ENCODE peak calls at places on chromosomes 4 and X, in eight cellular contexts. M, P, X, B, V, S, L and I are unnamed samples.

GRCh38 chrX:56498756-56499155 is 64.7 kb upstream of the UBQLN2 start:
- DNase-seq in L (no peak), M (no peak), V (no peak), X (no peak), P (no peak), S (no peak), B (no peak), I (no peak)

GRCh38 chrX:129523076-129524055 is at the start of gene SMARCA1:
- DNase-seq in V (peak; percentile 78), M (peak; percentile 62), S (peak; percentile 17), B (peak; percentile 86), X (peak; percentile 42), L (peak; percentile 24), P (peak; percentile 51), I (peak; percentile 68)

GRCh38 chr4:95319169-95319568 is 229.6 kb downstream of the UNC5C start:
- DNase-seq in V (no peak), X (no peak), P (no peak), M (no peak), B (no peak), L (no peak), S (no peak), I (no peak)

GRCh38 chrX:3052864-3053263 is 11.6 kb downstream of the ARSF start:
- DNase-seq in X (no peak), B (no peak), M (no peak), P (no peak), V (no peak), S (peak; percentile 14), L (no peak), I (no peak)

GRCh38 chr4:120431180-120431579 is 364.5 kb upstream of the MAD2L1 start:
- DNase-seq in B (no peak), S (no peak), M (no peak), X (no peak), P (no peak), L (no peak), V (no peak), I (no peak)

GRCh38 chr4:88780389-88780788 is 82.8 kb upstream of the NAP1L5 start:
- DNase-seq in L (no peak), P (no peak), S (no peak), X (no peak), B (no peak), M (no peak), V (no peak), I (no peak)

GRCh38 chrX:152895724-152896420 is 2.0 kb upstream of the ZNF185 start:
- DNase-seq in S (peak; percentile 75), L (no peak), P (peak; percentile 74), X (peak; percentile 1), M (no peak), B (no peak), V (peak; percentile 71), I (no peak)

GRCh38 chrX:10483191-10483808 is 137.1 kb downstream of the MID1 start:
- DNase-seq in V (no peak), M (no peak), S (no peak), P (no peak), B (no peak), X (peak; percentile 93), L (no peak), I (no peak)

GRCh38 chr4:148065069-148065468 is 333.2 kb downstream of the ARHGAP10 start:
- DNase-seq in M (no peak), X (no peak), B (no peak), P (no peak), L (no peak), V (no peak), S (no peak), I (no peak)

GRCh38 chr4:48633657-48634056 is 143.6 kb downstream of the ZAR1 start:
- DNase-seq in L (no peak), B (no peak), V (no peak), M (no peak), S (no peak), X (no peak), P (no peak), I (no peak)

GRCh38 chrX:115494133-115494532 is 66.8 kb upstream of the PLS3 start:
- DNase-seq in L (no peak), X (peak; percentile 14), P (no peak), S (no peak), M (no peak), V (no peak), B (no peak), I (no peak)

GRCh38 chrX:12770440-12770839 is 20.8 kb upstream of the PRPS2 start:
- DNase-seq in B (no peak), V (no peak), L (no peak), X (peak; percentile 20), P (no peak), M (peak; percentile 34), S (no peak), I (no peak)

GRCh38 chr4:1085404-1085799 is 28.0 kb downstream of the RNF212 start:
- DNase-seq in B (no peak), S (no peak), L (no peak), X (no peak), M (no peak), V (no peak), P (peak; percentile 20), I (no peak)

GRCh38 chrX:118345401-118346257 is at the start of gene WDR44:
- DNase-seq in X (peak; percentile 96), B (peak; percentile 98), P (peak; percentile 90), S (peak; percentile 95), L (peak; percentile 96), V (peak; percentile 97), M (peak; percentile 93), I (peak; percentile 94)
- TF ChIP-seq POLR2AphosphoS5 in X (peak; percentile 20), B (peak; percentile 83), P (no peak), S (peak; percentile 89), L (peak; percentile 85), V (peak; percentile 91), M (peak; percentile 78), I (no peak)

DNA sequence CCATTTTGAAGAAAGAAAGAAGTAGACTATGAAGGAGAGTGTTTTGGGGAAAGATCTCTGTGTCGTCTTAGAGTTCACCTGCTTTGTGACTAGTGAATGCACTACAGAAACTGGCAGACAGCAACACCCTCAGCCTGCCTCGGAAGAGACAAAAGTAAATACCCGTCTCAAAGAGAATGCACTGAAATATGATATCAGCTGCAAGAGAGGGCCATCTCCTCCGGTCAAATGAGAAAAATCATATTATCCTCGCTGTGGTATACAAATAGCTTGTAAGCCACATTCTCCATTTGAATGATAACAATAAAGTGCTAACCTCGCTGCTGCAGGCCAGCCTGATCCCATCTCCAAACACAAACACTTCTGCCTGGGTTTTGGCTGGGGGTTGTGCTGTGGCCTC is 46.2 kb downstream of the ALPK1 start:
- DNase-seq in L (no peak), M (peak; percentile 13), S (no peak), V (no peak), B (no peak), P (no peak), X (no peak), I (no peak)
- TF ChIP-seq POLR2AphosphoS5 in L (no peak), M (no peak), S (no peak), V (no peak), B (no peak), P (no peak), X (no peak), I (no peak)

DNA sequence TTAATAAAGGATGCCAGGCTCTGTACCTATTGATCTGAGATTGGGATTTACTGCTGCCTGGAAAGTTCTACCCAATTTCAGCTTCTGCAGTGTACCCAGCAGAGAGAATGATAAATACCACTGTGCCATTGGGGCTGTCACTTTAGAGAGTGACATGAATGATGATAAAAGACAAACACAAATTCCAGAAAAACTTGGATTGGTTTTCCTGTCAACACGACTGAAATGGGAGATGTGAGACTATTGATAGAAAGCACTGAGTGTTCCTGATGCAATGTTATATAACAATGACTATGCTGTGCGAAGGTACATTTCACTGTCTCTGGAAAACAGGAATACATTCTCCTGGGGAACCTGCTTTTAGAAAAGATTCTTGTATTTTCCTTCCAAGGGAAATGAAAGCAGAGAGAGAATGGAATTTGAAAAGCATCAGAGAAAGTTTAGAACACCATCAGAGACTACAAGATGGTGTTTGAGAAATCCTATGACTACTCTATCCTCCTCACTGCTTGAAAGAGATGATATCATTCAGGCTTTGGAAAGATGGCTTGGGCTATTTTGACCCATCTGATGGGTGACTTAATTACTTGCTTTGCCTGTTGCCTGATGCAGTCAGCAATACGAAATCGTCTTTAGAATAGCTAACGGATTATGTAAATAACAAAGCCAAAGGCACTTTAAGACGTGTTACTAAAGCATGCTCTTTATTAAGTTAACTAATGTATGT is 49.7 kb downstream of the MID1IP1 start:
- DNase-seq in L (no peak), V (no peak), M (no peak), B (no peak), P (no peak), X (no peak), S (no peak), I (no peak)
- TF ChIP-seq POLR2AphosphoS5 in L (no peak), V (no peak), M (no peak), B (no peak), P (no peak), X (no peak), S (no peak), I (no peak)

GRCh38 chr4:32219306-32220075 is 1499.3 kb downstream of the PCDH7 start:
- DNase-seq in M (no peak), S (no peak), P (no peak), X (peak; percentile 3), L (no peak), V (no peak), B (no peak), I (no peak)

GRCh38 chr4:32216502-32216901 is 1496.3 kb downstream of the PCDH7 start:
- DNase-seq in M (no peak), B (no peak), P (no peak), V (no peak), L (no peak), S (no peak), X (no peak), I (no peak)

DNA sequence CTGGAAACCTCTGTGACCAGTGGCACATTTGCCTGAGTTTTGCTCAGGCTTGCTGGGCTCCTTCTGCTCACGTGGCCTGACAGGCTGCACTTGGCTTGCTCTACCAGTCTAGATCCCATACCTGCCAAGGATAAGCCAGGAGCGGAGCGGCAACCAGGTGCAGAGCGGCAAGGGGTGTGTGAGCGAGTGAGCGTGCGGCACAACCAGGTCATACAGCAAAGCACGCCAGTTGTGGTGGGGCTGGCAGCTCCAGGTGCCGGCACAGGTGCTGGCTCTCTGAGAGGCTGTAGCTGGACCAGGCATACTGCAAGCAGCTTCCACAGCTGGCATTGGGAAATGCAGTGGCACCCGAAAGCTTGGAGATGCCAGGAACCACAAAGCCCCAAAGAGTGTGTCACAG is 1495.1 kb downstream of the PCDH7 start:
- DNase-seq in V (peak; percentile 64), X (no peak), S (no peak), L (no peak), B (no peak), M (no peak), P (no peak), I (no peak)
- TF ChIP-seq POLR2AphosphoS5 in V (no peak), X (no peak), S (no peak), L (no peak), B (no peak), M (no peak), P (no peak), I (no peak)

GRCh38 chr4:41428941-41429669 is 108.9 kb upstream of the LIMCH1 start:
- DNase-seq in V (no peak), B (no peak), S (no peak), L (no peak), M (no peak), P (no peak), X (no peak), I (no peak)
- TF ChIP-seq POLR2AphosphoS5 in V (no peak), B (no peak), S (no peak), L (no peak), M (no peak), P (no peak), X (no peak), I (no peak)